ENCODE peak calls at places on chromosomes 7 and 10, in four cellular contexts. A, E, I and Y are unnamed samples. For H3K4me1, the result is how much of the 10 kb centered on the place peaks cover.

GRCh38 chr10:96283756-96284155 is 12.4 kb upstream of the BLNK start:
- DNase-seq in I (no peak), E (no peak), A (no peak), Y (no peak)

GRCh38 chr10:106609466-106609865 is 555.0 kb downstream of the SORCS1 start:
- DNase-seq in A (peak), I (peak), E (no peak), Y (peak)

GRCh38 chr7:98251251-98251843 is 685 bp downstream of the TECPR1 start:
- DNase-seq in A (no peak), E (no peak), I (no peak), Y (no peak)

GRCh38 chr10:74207681-74208080 is 56.7 kb downstream of the ADK start:
- DNase-seq in E (no peak), I (no peak), A (no peak), Y (no peak)

GRCh38 chr10:113424304-113424721 is 128.5 kb upstream of the HABP2 start:
- DNase-seq in A (no peak), E (no peak), I (no peak), Y (no peak)

GRCh38 chr10:71346731-71347130 is 27.7 kb downstream of the SLC29A3 start:
- DNase-seq in E (no peak), A (no peak), I (no peak), Y (no peak)

GRCh38 chr10:53115660-53116059 is 343.1 kb upstream of the MBL2 start:
- DNase-seq in E (no peak), I (no peak), A (no peak), Y (no peak)

GRCh38 chr7:101164071-101164840 is 1.1 kb downstream of the VGF start:
- DNase-seq in A (peak), I (peak), E (peak), Y (peak)

GRCh38 chr7:131431289-131431688 is 103.6 kb downstream of the MKLN1 start:
- DNase-seq in I (peak), E (peak), A (no peak), Y (peak)

GRCh38 chr10:85542149-85542548 is 824.4 kb downstream of the GRID1 start:
- DNase-seq in A (no peak), E (peak), I (no peak), Y (no peak)

DNA sequence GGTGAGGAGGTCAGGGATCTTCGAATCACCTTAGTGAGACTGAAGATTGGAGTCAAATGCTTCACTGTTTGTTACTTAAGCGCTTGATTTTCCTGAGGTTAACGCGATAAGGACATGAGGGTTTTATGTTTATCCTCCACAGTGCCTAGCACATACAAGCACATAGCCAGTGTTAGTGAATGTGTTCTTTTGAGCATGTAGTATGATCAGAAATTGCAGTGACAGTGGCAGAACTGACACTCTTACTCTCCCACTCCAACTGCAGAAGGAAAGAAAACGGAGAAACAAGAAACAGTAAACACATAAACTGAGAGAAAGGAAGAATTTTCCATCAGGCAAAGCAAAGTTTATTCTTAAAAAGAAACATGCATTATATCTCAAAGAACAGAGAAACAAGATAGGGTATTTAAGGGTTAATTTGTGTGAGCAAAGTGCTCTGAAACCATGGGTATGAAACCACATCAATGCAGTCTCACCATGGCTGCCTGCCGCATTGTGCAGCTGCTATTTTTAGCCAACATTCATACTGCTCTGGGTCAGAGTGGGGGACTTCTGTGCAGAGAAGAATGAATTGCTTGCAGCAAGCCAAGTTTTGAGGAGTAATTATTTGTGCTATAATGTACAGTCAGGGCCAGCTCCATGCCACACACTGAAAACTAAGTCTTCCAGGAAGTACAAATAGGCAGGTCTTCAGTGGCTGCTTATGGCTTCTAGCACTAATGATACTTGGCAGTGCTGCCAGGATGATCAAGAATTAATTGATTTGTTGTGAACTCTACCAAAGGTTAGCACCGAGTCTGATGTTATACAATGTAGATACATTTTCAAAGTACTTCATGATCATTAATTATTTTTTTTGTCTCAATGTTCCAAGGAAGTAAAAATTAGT is 152.0 kb downstream of the MACC1 start:
- DNase-seq in I (no peak), E (peak), A (no peak), Y (peak)
- TF ChIP-seq EZH2 in I (no peak), E (no peak), A (no peak), Y (no peak)

DNA sequence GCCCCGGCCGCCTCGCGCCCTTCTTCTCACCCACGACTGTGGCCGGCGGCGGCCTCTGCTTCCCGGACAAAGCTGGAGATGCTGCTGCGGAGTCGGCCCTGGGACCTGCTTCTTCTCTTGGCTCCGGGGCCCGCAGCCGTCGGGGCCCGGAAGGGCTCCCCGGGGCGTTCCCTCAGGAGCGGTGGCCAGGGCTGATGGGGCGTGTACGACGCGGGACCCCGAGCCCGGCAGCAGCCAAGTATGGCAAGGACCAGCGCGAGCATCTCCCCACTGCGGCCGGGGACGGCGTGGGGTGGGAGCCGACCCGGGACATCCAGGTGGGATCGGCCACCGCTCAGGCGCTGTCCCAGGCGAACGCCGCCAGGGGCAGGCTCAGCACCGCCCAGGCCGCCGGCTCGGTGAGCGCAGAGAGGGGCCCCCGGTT is 27.6 kb upstream of the BMS1 start:
- DNase-seq in E (peak), A (no peak), I (no peak), Y (no peak)
- TF ChIP-seq CTCF in E (peak), A (no peak), I (no peak), Y (no peak)

GRCh38 chr10:46551701-46552525 is 4.5 kb downstream of the GPRIN2 start:
- DNase-seq in A (no peak), I (no peak), E (no peak), Y (no peak)
- H3K4me1 ChIP-seq in A (under half), I (under half), E (under half), Y (under half)

GRCh38 chr7:129189661-129190310 is 1.4 kb downstream of the SMO start:
- DNase-seq in A (no peak), I (no peak), E (peak), Y (no peak)
- TF ChIP-seq EZH2 in A (no peak), I (no peak), E (no peak), Y (no peak)

GRCh38 chr7:140447841-140448240 is 31.5 kb downstream of the MKRN1 start:
- DNase-seq in E (no peak), I (no peak), A (no peak), Y (no peak)

GRCh38 chr7:140451716-140452115 is 27.6 kb downstream of the MKRN1 start:
- DNase-seq in I (no peak), E (no peak), A (no peak), Y (no peak)

GRCh38 chr7:140441519-140441918 is 37.7 kb downstream of the RAB19 start:
- DNase-seq in E (no peak), I (no peak), A (no peak), Y (no peak)

GRCh38 chr7:140448781-140449180 is 30.5 kb downstream of the MKRN1 start:
- DNase-seq in A (no peak), I (no peak), E (no peak), Y (no peak)

DNA sequence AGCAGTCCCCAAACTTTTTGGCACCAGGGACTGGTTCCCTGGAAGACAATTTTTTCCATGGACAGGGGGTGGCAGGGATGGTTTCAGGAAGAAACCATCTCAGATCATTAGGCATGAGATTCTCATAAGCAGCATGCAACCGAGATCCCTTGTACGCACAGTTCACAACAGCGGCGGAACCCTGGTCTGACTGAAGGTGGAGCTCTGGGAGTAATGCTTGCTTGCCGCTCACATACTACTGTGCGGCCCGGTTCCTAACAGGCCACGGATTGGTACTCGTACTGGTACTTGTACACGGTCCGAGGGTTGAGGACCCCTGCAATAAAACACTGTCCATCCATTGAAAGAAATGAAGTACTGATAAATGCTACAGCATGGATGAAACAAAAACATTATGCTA is 32.8 kb downstream of the MKRN1 start:
- DNase-seq in A (no peak), I (no peak), E (no peak), Y (no peak)
- TF ChIP-seq CTCF in A (no peak), I (no peak), E (no peak), Y (no peak)

GRCh38 chr7:6478186-6478585 is 30.4 kb upstream of the DAGLB start:
- DNase-seq in I (no peak), E (no peak), A (no peak), Y (no peak)
- H3K4me1 ChIP-seq in I (under half), E (under half), A (under half), Y (under half)

GRCh38 chr7:80680159-80680903 is 41.9 kb downstream of the CD36 start:
- DNase-seq in I (no peak), E (no peak), A (no peak), Y (no peak)
- TF ChIP-seq EZH2 in I (no peak), E (no peak), A (no peak), Y (no peak)

GRCh38 chr10:4426866-4427265 is 399.1 kb upstream of the AKR1E2 start:
- DNase-seq in E (no peak), A (no peak), I (no peak), Y (no peak)

GRCh38 chr10:4429538-4429937 is 396.5 kb upstream of the AKR1E2 start:
- DNase-seq in I (no peak), A (no peak), E (no peak), Y (no peak)

GRCh38 chr10:4431114-4431862 is 394.7 kb upstream of the AKR1E2 start:
- DNase-seq in I (no peak), E (no peak), A (no peak), Y (no peak)

GRCh38 chr10:4427524-4427923 is 398.5 kb upstream of the AKR1E2 start:
- DNase-seq in A (no peak), E (no peak), I (no peak), Y (no peak)
- TF ChIP-seq CTCF in A (no peak), E (no peak), I (no peak), Y (no peak)